ENCODE peak calls at places on chromosome 13, in eight cellular contexts. B is neuronal stem cell; J is HT-29; Q is NCI-H2081; H is ecto neural progenitor cell; O is myocyte; G is activated naive CD8-positive, alpha-beta T cell treated with anti-CD3 and anti-CD28 coated beads for 36 hours; X is GM03348. V is an unnamed sample.

GRCh38 chr13:106344318-106344717 is 191.1 kb downstream of the EFNB2 start:
- DNase-seq in O (no peak), H (no peak), Q (no peak), B (no peak), J (no peak), G (no peak), X (no peak), V (peak; percentile 63)

GRCh38 chr13:100694722-100695644 is 20.4 kb upstream of the TMTC4 start:
- DNase-seq in X (peak; percentile 61), G (no peak), Q (no peak), J (peak; percentile 71), H (peak; percentile 72), B (peak; percentile 17), O (peak; percentile 68), V (peak; percentile 96)

GRCh38 chr13:36154567-36155231 is 23.5 kb upstream of the DCLK1 start:
- DNase-seq in X (peak; percentile 11), H (peak; percentile 74), J (no peak), Q (no peak), O (peak; percentile 97), B (peak; percentile 37), G (no peak), V (peak; percentile 68)

GRCh38 chr13:40506592-40507446 is 159.6 kb downstream of the FOXO1 start:
- DNase-seq in H (no peak), X (no peak), J (no peak), G (no peak), Q (no peak), B (no peak), O (no peak), V (no peak)

GRCh38 chr13:108213946-108214345 is 1.4 kb downstream of the LIG4 start:
- DNase-seq in O (no peak), X (no peak), J (no peak), G (no peak), B (no peak), Q (no peak), H (no peak), V (no peak)

GRCh38 chr13:22218784-22219183 is 547.9 kb downstream of the FGF9 start:
- DNase-seq in O (peak; percentile 6), G (no peak), H (no peak), Q (no peak), J (no peak), X (peak; percentile 52), B (no peak), V (no peak)

GRCh38 chr13:73556902-73557301 is 498.1 kb downstream of the KLF5 start:
- DNase-seq in B (no peak), X (no peak), H (no peak), Q (no peak), O (peak; percentile 6), J (peak; percentile 78), G (no peak), V (no peak)

GRCh38 chr13:85099245-85099644 is 700.0 kb downstream of the SLITRK6 start:
- DNase-seq in O (no peak), J (no peak), H (no peak), Q (no peak), B (no peak), X (no peak), G (no peak), V (no peak)

GRCh38 chr13:79128158-79128557 is 277.9 kb downstream of the RBM26 start:
- DNase-seq in B (no peak), X (no peak), H (no peak), J (peak; percentile 13), G (no peak), O (peak; percentile 15), Q (no peak), V (no peak)

GRCh38 chr13:39110518-39111097 is 72.4 kb downstream of the NHLRC3 start:
- DNase-seq in G (no peak), H (no peak), B (no peak), Q (no peak), J (no peak), O (no peak), X (no peak), V (no peak)

GRCh38 chr13:20703785-20704458 is 423 bp downstream of the IL17D start:
- DNase-seq in J (peak; percentile 98), G (peak; percentile 86), H (peak; percentile 89), O (peak; percentile 78), B (peak; percentile 67), X (peak; percentile 95), Q (peak; percentile 70), V (peak; percentile 100)

GRCh38 chr13:110290811-110291210 is 16.1 kb downstream of the COL4A1 start:
- DNase-seq in Q (no peak), J (no peak), B (no peak), X (no peak), G (no peak), O (no peak), H (no peak), V (no peak)

GRCh38 chr13:50707533-50708096 is 135.9 kb downstream of the DLEU7 start:
- DNase-seq in H (no peak), X (no peak), O (peak; percentile 60), B (no peak), Q (no peak), J (no peak), G (no peak), V (no peak)

GRCh38 chr13:70623260-70623659 is 515.0 kb upstream of the KLHL1 start:
- DNase-seq in O (peak; percentile 4), G (no peak), Q (no peak), J (peak; percentile 45), H (no peak), B (no peak), X (peak; percentile 18), V (peak; percentile 34)

GRCh38 chr13:28110414-28110813 is 10.0 kb upstream of the FLT3 start:
- DNase-seq in O (no peak), B (no peak), G (no peak), J (no peak), X (no peak), H (no peak), Q (no peak), V (no peak)

GRCh38 chr13:33543089-33543459 is 257.5 kb upstream of the STARD13 start:
- DNase-seq in Q (peak; percentile 50), X (no peak), G (no peak), H (no peak), J (no peak), B (no peak), O (no peak), V (peak; percentile 14)

GRCh38 chr13:32537580-32538233 is 888 bp downstream of the N4BP2L2 start:
- DNase-seq in G (peak; percentile 39), Q (no peak), B (no peak), J (peak; percentile 16), X (peak; percentile 30), H (peak; percentile 61), O (no peak), V (peak; percentile 84)